ENCODE peak calls at places on chromosomes 6 and 20, in six cellular contexts. U, W, K, A, Q and E are unnamed samples.

GRCh38 chr20:63977392-63978276 is 1.8 kb downstream of the SAMD10 start:
- DNase-seq in U (peak; percentile 28), W (no peak), K (peak; percentile 86), A (no peak), Q (no peak), E (peak; percentile 88)

GRCh38 chr6:29466241-29466640 is 9.3 kb downstream of the OR2H1 start:
- DNase-seq in U (no peak), W (no peak), K (no peak), A (no peak), Q (no peak), E (no peak)

GRCh38 chr6:31308050-31308844 is 36.4 kb upstream of the HLA-C start:
- DNase-seq in U (peak; percentile 91), W (peak; percentile 84), K (no peak), A (no peak), Q (peak; percentile 78), E (no peak)

GRCh38 chr20:5402903-5403531 is 86.3 kb upstream of the PROKR2 start:
- DNase-seq in U (peak; percentile 60), W (peak; percentile 74), K (peak; percentile 20), A (peak; percentile 6), Q (peak; percentile 18), E (peak; percentile 11)

GRCh38 chr6:46015119-46015968 is at the start of gene CLIC5:
- DNase-seq in U (peak; percentile 37), W (peak; percentile 65), K (no peak), A (no peak), Q (peak; percentile 58), E (no peak)

GRCh38 chr6:96939019-96939805 is 14.7 kb downstream of the KLHL32 start:
- DNase-seq in U (no peak), W (no peak), K (peak; percentile 64), A (no peak), Q (peak; percentile 4), E (peak; percentile 29)

GRCh38 chr6:3045777-3046176 is 22.5 kb upstream of the RIPK1 start:
- DNase-seq in U (no peak), W (no peak), K (no peak), A (no peak), Q (no peak), E (no peak)

GRCh38 chr6:81144346-81144745 is 608.1 kb downstream of the TENT5A start:
- DNase-seq in U (no peak), W (no peak), K (no peak), A (no peak), Q (peak; percentile 79), E (peak; percentile 10)

GRCh38 chr6:29651413-29652197 is 5.3 kb upstream of the MOG start:
- DNase-seq in U (no peak), W (no peak), K (peak; percentile 57), A (no peak), Q (peak; percentile 71), E (peak; percentile 37)

GRCh38 chr6:51001399-51001798 is 182.7 kb downstream of the TFAP2B start:
- DNase-seq in U (no peak), W (no peak), K (no peak), A (no peak), Q (no peak), E (no peak)

GRCh38 chr6:41786451-41787218 is 859 bp upstream of the TOMM6 start:
- DNase-seq in U (peak; percentile 82), W (peak; percentile 95), K (peak; percentile 82), A (peak; percentile 87), Q (peak; percentile 94), E (peak; percentile 61)

GRCh38 chr20:41361757-41362747 is 4.6 kb downstream of the EMILIN3 start:
- DNase-seq in U (peak; percentile 23), W (no peak), K (no peak), A (no peak), Q (no peak), E (no peak)

GRCh38 chr6:143335865-143336264 is 114.6 kb downstream of the ADAT2 start:
- DNase-seq in U (no peak), W (no peak), K (no peak), A (no peak), Q (no peak), E (no peak)

DNA sequence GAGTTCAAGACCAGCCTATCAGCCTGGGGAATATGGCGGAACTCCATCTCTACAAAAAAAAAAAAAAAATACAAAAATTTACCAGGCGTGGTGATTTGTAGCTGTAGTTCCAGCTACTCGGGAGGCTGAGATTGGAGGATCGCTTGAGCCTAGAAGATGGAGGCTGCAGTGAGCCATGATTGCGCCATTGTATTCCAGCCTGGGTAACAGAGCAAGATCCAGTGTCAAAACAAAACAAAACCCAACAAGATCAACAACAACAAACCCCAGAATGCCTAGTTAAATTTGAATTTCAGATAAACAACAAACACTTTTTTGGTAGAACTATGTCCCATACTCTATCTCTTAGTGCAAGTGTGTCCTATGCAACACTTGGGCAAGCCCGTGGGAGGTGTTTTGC is 39.9 kb downstream of the SNAI1 start:
- DNase-seq in U (no peak), W (no peak), K (no peak), A (no peak), Q (no peak), E (no peak)
- H3K4me2 ChIP-seq in U (no peak overlapping the region), W (no peak overlapping the region), K (no peak overlapping the region), A (no peak overlapping the region), Q (no peak overlapping the region), E (no peak overlapping the region)

GRCh38 chr6:32931211-32931610 is 9.6 kb downstream of the HLA-DMB start:
- DNase-seq in U (no peak), W (no peak), K (no peak), A (no peak), Q (no peak), E (no peak)
- H4K91ac ChIP-seq in U (no peak overlapping the region), W (no peak overlapping the region), K (no peak overlapping the region), A (peak overlapping the region; percentile 6), Q (no peak overlapping the region), E (no peak overlapping the region)

GRCh38 chr6:139335447-139336210 is 38.8 kb downstream of the CITED2 start:
- DNase-seq in U (no peak), W (no peak), K (no peak), A (no peak), Q (no peak), E (no peak)

GRCh38 chr6:139336488-139336887 is 38.0 kb downstream of the CITED2 start:
- DNase-seq in U (no peak), W (no peak), K (no peak), A (no peak), Q (no peak), E (peak; percentile 41)

GRCh38 chr6:139336994-139337393 is 37.5 kb downstream of the CITED2 start:
- DNase-seq in U (no peak), W (no peak), K (no peak), A (no peak), Q (no peak), E (no peak)

GRCh38 chr6:139337830-139338229 is 36.6 kb downstream of the CITED2 start:
- DNase-seq in U (no peak), W (no peak), K (no peak), A (no peak), Q (no peak), E (no peak)

GRCh38 chr6:139334791-139335446 is 39.5 kb downstream of the CITED2 start:
- DNase-seq in U (no peak), W (no peak), K (peak; percentile 42), A (no peak), Q (peak; percentile 92), E (peak; percentile 95)
- H3K4me2 ChIP-seq in U (no peak overlapping the region), W (no peak overlapping the region), K (no peak overlapping the region), A (no peak overlapping the region), Q (no peak overlapping the region), E (peak overlapping the region; percentile 82)

DNA sequence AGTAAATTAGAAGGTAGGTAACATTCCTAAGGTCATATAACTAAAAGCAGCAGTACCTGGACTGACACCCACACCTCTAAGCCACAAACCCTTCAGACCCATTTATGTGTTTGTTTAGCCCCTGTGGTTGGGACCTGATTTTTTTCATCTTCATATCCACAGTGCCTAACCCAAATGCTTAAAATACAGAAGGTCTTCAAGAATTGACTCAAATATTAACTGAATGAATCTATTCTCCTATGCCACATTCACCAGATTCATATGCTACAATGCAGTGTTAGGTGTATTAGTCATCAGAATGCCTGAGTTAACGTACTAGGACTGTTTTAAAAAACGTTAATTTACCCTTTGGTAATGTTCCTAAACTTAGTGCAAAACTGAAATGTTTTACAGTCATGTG is 124.8 kb downstream of the AHI1 start:
- DNase-seq in U (no peak), W (no peak), K (no peak), A (no peak), Q (peak; percentile 52), E (peak; percentile 63)
- H4K91ac ChIP-seq in U (no peak overlapping the region), W (no peak overlapping the region), K (no peak overlapping the region), A (no peak overlapping the region), Q (no peak overlapping the region), E (no peak overlapping the region)

DNA sequence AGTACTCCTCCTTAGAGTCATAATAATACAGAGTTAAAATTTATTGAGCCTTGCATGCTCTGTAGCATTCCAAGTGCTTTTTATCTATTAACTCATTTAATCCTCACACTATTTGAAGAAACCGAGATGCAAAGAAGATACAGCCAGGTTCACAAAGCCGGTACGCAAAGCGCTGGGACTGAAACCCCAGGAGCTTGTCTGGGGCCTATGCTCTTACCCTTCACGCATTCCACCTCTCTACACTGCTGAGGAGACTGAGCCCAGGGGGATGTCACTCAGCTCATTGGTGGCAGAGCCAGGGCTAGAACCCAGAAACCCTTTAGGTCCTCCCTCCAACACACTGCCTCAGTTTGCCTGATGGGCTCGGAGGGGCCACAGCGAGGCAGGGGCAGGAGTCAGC is 19.7 kb upstream of the MRPS18A start:
- DNase-seq in U (no peak), W (no peak), K (no peak), A (no peak), Q (no peak), E (no peak)
- H3K4me2 ChIP-seq in U (no peak overlapping the region), W (no peak overlapping the region), K (no peak overlapping the region), A (no peak overlapping the region), Q (no peak overlapping the region), E (no peak overlapping the region)

GRCh38 chr6:47479156-47479541 is 1.6 kb downstream of the CD2AP start:
- DNase-seq in U (no peak), W (no peak), K (peak; percentile 24), A (no peak), Q (no peak), E (peak; percentile 17)
- H4K91ac ChIP-seq in U (no peak overlapping the region), W (no peak overlapping the region), K (no peak overlapping the region), A (no peak overlapping the region), Q (no peak overlapping the region), E (no peak overlapping the region)

GRCh38 chr20:31684153-31685003 is 38.3 kb downstream of the BCL2L1 start:
- DNase-seq in U (no peak), W (no peak), K (no peak), A (no peak), Q (no peak), E (no peak)

GRCh38 chr20:31689141-31689540 is 33.5 kb downstream of the BCL2L1 start:
- DNase-seq in U (no peak), W (no peak), K (no peak), A (no peak), Q (no peak), E (no peak)

GRCh38 chr20:31690124-31690666 is 32.5 kb downstream of the BCL2L1 start:
- DNase-seq in U (no peak), W (no peak), K (no peak), A (no peak), Q (no peak), E (no peak)

GRCh38 chr20:31685853-31686641 is 36.6 kb downstream of the BCL2L1 start:
- DNase-seq in U (no peak), W (no peak), K (no peak), A (no peak), Q (no peak), E (no peak)

DNA sequence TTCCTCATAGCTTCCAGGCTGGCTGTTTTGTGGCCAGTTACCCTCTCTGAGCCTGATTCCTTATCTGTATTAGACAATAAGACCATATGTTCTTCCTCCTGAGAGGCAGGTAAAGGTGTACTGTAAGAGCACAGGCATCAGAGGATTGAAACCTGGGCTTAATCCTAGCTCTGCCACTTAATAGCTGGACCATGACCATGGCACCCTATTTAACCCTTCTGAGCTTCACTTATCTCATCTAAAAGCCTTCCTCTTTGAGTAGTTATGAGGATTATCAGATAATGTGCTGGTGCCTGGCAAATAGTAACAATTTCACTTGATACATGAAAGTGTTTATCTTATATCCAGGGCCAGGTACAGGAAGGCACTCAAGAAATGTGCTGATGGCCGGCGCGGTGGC is 34.9 kb downstream of the BCL2L1 start:
- DNase-seq in U (no peak), W (no peak), K (no peak), A (no peak), Q (no peak), E (no peak)
- H3K4me2 ChIP-seq in U (no peak overlapping the region), W (no peak overlapping the region), K (no peak overlapping the region), A (no peak overlapping the region), Q (no peak overlapping the region), E (no peak overlapping the region)